ENCODE peak calls at places on chromosomes 1 and 21, in eight cellular contexts. One of them, this sample, is unnamed. For H3K4me1 and H3K27me3, the result is how much of the 10 kb centered on the place peaks cover.

GRCh38 chr1:151540982-151541377 is 871 bp downstream of the TUFT1 start:
- DNase-seq in psoas muscle: peak
- DNase-seq in heart left ventricle: no peak
- DNase-seq in effector memory CD4-positive, alpha-beta T cell: no peak
- DNase-seq in CD8-positive, alpha-beta memory T cell: no peak
- DNase-seq in GM23248: no peak
- DNase-seq in adrenal gland: peak
- DNase-seq in neural progenitor cell: peak
- DNase-seq in this sample: no peak

GRCh38 chr1:197615693-197616011 is 159.6 kb downstream of the DENND1B start:
- DNase-seq in psoas muscle: no peak
- DNase-seq in heart left ventricle: no peak
- DNase-seq in effector memory CD4-positive, alpha-beta T cell: no peak
- DNase-seq in CD8-positive, alpha-beta memory T cell: no peak
- DNase-seq in GM23248: no peak
- DNase-seq in adrenal gland: no peak
- DNase-seq in neural progenitor cell: no peak
- DNase-seq in this sample: no peak

GRCh38 chr1:220219865-220220698 is 52.2 kb downstream of the RAB3GAP2 start:
- DNase-seq in psoas muscle: no peak
- DNase-seq in heart left ventricle: no peak
- DNase-seq in effector memory CD4-positive, alpha-beta T cell: no peak
- DNase-seq in CD8-positive, alpha-beta memory T cell: no peak
- DNase-seq in GM23248: no peak
- DNase-seq in adrenal gland: no peak
- DNase-seq in neural progenitor cell: no peak
- DNase-seq in this sample: no peak

GRCh38 chr1:236394016-236394481 is at the start of gene EDARADD:
- DNase-seq in psoas muscle: no peak
- DNase-seq in heart left ventricle: no peak
- DNase-seq in effector memory CD4-positive, alpha-beta T cell: no peak
- DNase-seq in CD8-positive, alpha-beta memory T cell: no peak
- DNase-seq in GM23248: peak
- DNase-seq in adrenal gland: no peak
- DNase-seq in neural progenitor cell: no peak
- DNase-seq in this sample: no peak

GRCh38 chr1:201327687-201328240 is 44.5 kb downstream of the PKP1 start:
- DNase-seq in psoas muscle: no peak
- DNase-seq in heart left ventricle: no peak
- DNase-seq in effector memory CD4-positive, alpha-beta T cell: no peak
- DNase-seq in CD8-positive, alpha-beta memory T cell: no peak
- DNase-seq in GM23248: no peak
- DNase-seq in adrenal gland: no peak
- DNase-seq in neural progenitor cell: no peak
- DNase-seq in this sample: no peak

GRCh38 chr1:33435096-33435820 is 4.4 kb upstream of the PHC2 start:
- DNase-seq in psoas muscle: no peak
- DNase-seq in heart left ventricle: no peak
- DNase-seq in effector memory CD4-positive, alpha-beta T cell: no peak
- DNase-seq in CD8-positive, alpha-beta memory T cell: no peak
- DNase-seq in GM23248: peak
- DNase-seq in adrenal gland: peak
- DNase-seq in neural progenitor cell: no peak
- DNase-seq in this sample: no peak

GRCh38 chr21:15084668-15085067 is 19.9 kb upstream of the NRIP1 start:
- DNase-seq in psoas muscle: no peak
- DNase-seq in heart left ventricle: no peak
- DNase-seq in effector memory CD4-positive, alpha-beta T cell: no peak
- DNase-seq in CD8-positive, alpha-beta memory T cell: no peak
- DNase-seq in GM23248: no peak
- DNase-seq in adrenal gland: no peak
- DNase-seq in neural progenitor cell: no peak
- DNase-seq in this sample: no peak

GRCh38 chr21:17402885-17403477 is 109.9 kb upstream of the CXADR start:
- DNase-seq in psoas muscle: no peak
- DNase-seq in heart left ventricle: no peak
- DNase-seq in effector memory CD4-positive, alpha-beta T cell: no peak
- DNase-seq in CD8-positive, alpha-beta memory T cell: no peak
- DNase-seq in GM23248: peak
- DNase-seq in adrenal gland: no peak
- DNase-seq in neural progenitor cell: no peak
- DNase-seq in this sample: no peak

GRCh38 chr1:89361681-89362080 is 2.2 kb upstream of the GBP6 start:
- DNase-seq in psoas muscle: no peak
- DNase-seq in heart left ventricle: no peak
- DNase-seq in effector memory CD4-positive, alpha-beta T cell: no peak
- DNase-seq in CD8-positive, alpha-beta memory T cell: no peak
- DNase-seq in GM23248: no peak
- DNase-seq in adrenal gland: no peak
- DNase-seq in neural progenitor cell: no peak
- DNase-seq in this sample: no peak

GRCh38 chr1:152111515-152111968 is 3.7 kb downstream of the TCHH start:
- DNase-seq in psoas muscle: no peak
- DNase-seq in heart left ventricle: no peak
- DNase-seq in effector memory CD4-positive, alpha-beta T cell: no peak
- DNase-seq in CD8-positive, alpha-beta memory T cell: no peak
- DNase-seq in GM23248: peak
- DNase-seq in adrenal gland: no peak
- DNase-seq in neural progenitor cell: peak
- DNase-seq in this sample: no peak

GRCh38 chr1:167447521-167448136 is 70.7 kb downstream of the CD247 start:
- DNase-seq in psoas muscle: no peak
- DNase-seq in heart left ventricle: no peak
- DNase-seq in effector memory CD4-positive, alpha-beta T cell: peak
- DNase-seq in CD8-positive, alpha-beta memory T cell: peak
- DNase-seq in GM23248: no peak
- DNase-seq in adrenal gland: no peak
- DNase-seq in neural progenitor cell: no peak
- DNase-seq in this sample: no peak

GRCh38 chr1:61141288-61142044 is 59.1 kb downstream of the NFIA start:
- DNase-seq in psoas muscle: no peak
- DNase-seq in heart left ventricle: no peak
- DNase-seq in effector memory CD4-positive, alpha-beta T cell: no peak
- DNase-seq in CD8-positive, alpha-beta memory T cell: no peak
- DNase-seq in GM23248: peak
- DNase-seq in adrenal gland: no peak
- DNase-seq in neural progenitor cell: no peak
- DNase-seq in this sample: no peak

GRCh38 chr1:84298336-84298687 is 3.2 kb upstream of the SAMD13 start:
- DNase-seq in psoas muscle: peak
- DNase-seq in heart left ventricle: peak
- DNase-seq in effector memory CD4-positive, alpha-beta T cell: no peak
- DNase-seq in CD8-positive, alpha-beta memory T cell: no peak
- DNase-seq in GM23248: peak
- DNase-seq in adrenal gland: peak
- DNase-seq in neural progenitor cell: peak
- DNase-seq in this sample: peak

GRCh38 chr1:219439376-219439775 is 173.5 kb downstream of the ZC3H11B start:
- DNase-seq in psoas muscle: no peak
- DNase-seq in heart left ventricle: no peak
- DNase-seq in effector memory CD4-positive, alpha-beta T cell: no peak
- DNase-seq in CD8-positive, alpha-beta memory T cell: no peak
- DNase-seq in GM23248: no peak
- DNase-seq in adrenal gland: no peak
- DNase-seq in neural progenitor cell: no peak
- DNase-seq in this sample: no peak

GRCh38 chr1:169078163-169078883 is 28.2 kb upstream of the ATP1B1 start:
- DNase-seq in psoas muscle: no peak
- DNase-seq in heart left ventricle: no peak
- DNase-seq in effector memory CD4-positive, alpha-beta T cell: no peak
- DNase-seq in CD8-positive, alpha-beta memory T cell: no peak
- DNase-seq in GM23248: no peak
- DNase-seq in adrenal gland: no peak
- DNase-seq in neural progenitor cell: no peak
- DNase-seq in this sample: no peak

GRCh38 chr1:26064591-26064990 is 2.8 kb downstream of the TRIM63 start:
- DNase-seq in psoas muscle: no peak
- DNase-seq in heart left ventricle: no peak
- DNase-seq in effector memory CD4-positive, alpha-beta T cell: no peak
- DNase-seq in CD8-positive, alpha-beta memory T cell: no peak
- DNase-seq in GM23248: no peak
- DNase-seq in adrenal gland: no peak
- DNase-seq in neural progenitor cell: no peak
- DNase-seq in this sample: no peak

GRCh38 chr1:26057189-26057588 is 10.2 kb downstream of the TRIM63 start:
- DNase-seq in psoas muscle: no peak
- DNase-seq in heart left ventricle: no peak
- DNase-seq in effector memory CD4-positive, alpha-beta T cell: no peak
- DNase-seq in CD8-positive, alpha-beta memory T cell: no peak
- DNase-seq in GM23248: no peak
- DNase-seq in adrenal gland: no peak
- DNase-seq in neural progenitor cell: no peak
- DNase-seq in this sample: no peak

GRCh38 chr1:26058052-26058595 is 9.3 kb downstream of the TRIM63 start:
- DNase-seq in psoas muscle: no peak
- DNase-seq in heart left ventricle: no peak
- DNase-seq in effector memory CD4-positive, alpha-beta T cell: no peak
- DNase-seq in CD8-positive, alpha-beta memory T cell: no peak
- DNase-seq in GM23248: no peak
- DNase-seq in adrenal gland: no peak
- DNase-seq in neural progenitor cell: no peak
- DNase-seq in this sample: no peak

GRCh38 chr1:26059906-26060305 is 7.5 kb downstream of the TRIM63 start:
- DNase-seq in psoas muscle: no peak
- DNase-seq in heart left ventricle: no peak
- DNase-seq in effector memory CD4-positive, alpha-beta T cell: no peak
- DNase-seq in CD8-positive, alpha-beta memory T cell: no peak
- DNase-seq in GM23248: no peak
- DNase-seq in adrenal gland: no peak
- DNase-seq in neural progenitor cell: no peak
- DNase-seq in this sample: no peak

DNA sequence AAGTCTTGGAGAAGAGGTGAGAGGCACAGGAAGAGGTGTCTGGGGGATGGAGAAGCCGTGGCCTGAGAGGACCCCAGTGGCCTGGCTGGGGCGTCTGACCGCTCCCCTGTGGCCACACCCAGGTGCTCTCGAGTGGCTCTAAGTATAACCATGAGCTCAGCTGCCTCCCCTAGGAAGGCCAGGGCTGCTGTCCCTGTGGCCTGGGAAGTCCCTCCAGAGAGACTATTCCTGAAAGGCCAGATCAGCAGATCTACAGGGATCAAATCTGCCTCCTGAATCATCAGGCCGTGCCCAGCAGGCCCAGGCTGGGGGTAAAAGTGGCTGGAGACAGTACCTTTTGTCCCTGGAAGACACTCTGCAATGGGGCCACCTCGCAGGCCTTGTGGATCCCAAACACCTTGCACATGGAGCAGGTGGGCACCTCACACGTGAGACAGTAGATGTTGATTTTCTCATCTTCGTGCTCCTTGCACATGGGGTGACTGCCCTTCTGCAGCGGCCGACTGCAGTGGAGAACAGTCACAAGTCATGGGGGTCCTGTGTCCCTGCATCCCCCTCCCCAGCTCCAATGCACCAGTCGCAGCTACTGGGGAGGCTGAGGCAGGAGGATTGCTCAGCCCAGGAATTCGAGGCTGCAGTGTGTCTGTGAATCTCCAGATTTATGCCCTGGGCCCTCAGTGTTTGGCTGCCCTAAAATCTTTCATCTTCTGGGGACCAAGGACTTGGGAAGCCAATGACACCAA is 6.4 kb downstream of the TRIM63 start:
- DNase-seq in psoas muscle: no peak
- DNase-seq in heart left ventricle: peak
- DNase-seq in effector memory CD4-positive, alpha-beta T cell: no peak
- DNase-seq in CD8-positive, alpha-beta memory T cell: no peak
- DNase-seq in GM23248: no peak
- DNase-seq in adrenal gland: no peak
- DNase-seq in neural progenitor cell: no peak
- DNase-seq in this sample: no peak
- H3K4me3 ChIP-seq in psoas muscle: peak
- H3K4me3 ChIP-seq in heart left ventricle: no peak
- H3K4me3 ChIP-seq in effector memory CD4-positive, alpha-beta T cell: no peak
- H3K4me3 ChIP-seq in CD8-positive, alpha-beta memory T cell: no peak
- H3K4me3 ChIP-seq in GM23248: no peak
- H3K4me3 ChIP-seq in adrenal gland: no peak
- H3K4me3 ChIP-seq in neural progenitor cell: no peak
- H3K4me3 ChIP-seq in this sample: peak

GRCh38 chr1:36951761-36952160 is 82.6 kb downstream of the GRIK3 start:
- DNase-seq in psoas muscle: no peak
- DNase-seq in heart left ventricle: no peak
- DNase-seq in effector memory CD4-positive, alpha-beta T cell: no peak
- DNase-seq in CD8-positive, alpha-beta memory T cell: no peak
- DNase-seq in GM23248: no peak
- DNase-seq in adrenal gland: no peak
- DNase-seq in neural progenitor cell: no peak
- DNase-seq in this sample: no peak
- H3K4me1 ChIP-seq in psoas muscle: under half
- H3K4me1 ChIP-seq in heart left ventricle: under half
- H3K4me1 ChIP-seq in effector memory CD4-positive, alpha-beta T cell: under half
- H3K4me1 ChIP-seq in CD8-positive, alpha-beta memory T cell: under half
- H3K4me1 ChIP-seq in GM23248: under half
- H3K4me1 ChIP-seq in adrenal gland: under half
- H3K4me1 ChIP-seq in neural progenitor cell: under half
- H3K4me1 ChIP-seq in this sample: under half

GRCh38 chr1:179744401-179745130 is 1.5 kb downstream of the FAM163A start:
- DNase-seq in psoas muscle: no peak
- DNase-seq in heart left ventricle: no peak
- DNase-seq in effector memory CD4-positive, alpha-beta T cell: no peak
- DNase-seq in CD8-positive, alpha-beta memory T cell: no peak
- DNase-seq in GM23248: no peak
- DNase-seq in adrenal gland: no peak
- DNase-seq in neural progenitor cell: peak
- DNase-seq in this sample: no peak
- H3K27me3 ChIP-seq in psoas muscle: under half
- H3K27me3 ChIP-seq in heart left ventricle: under half
- H3K27me3 ChIP-seq in effector memory CD4-positive, alpha-beta T cell: under half
- H3K27me3 ChIP-seq in CD8-positive, alpha-beta memory T cell: under half
- H3K27me3 ChIP-seq in GM23248: half or more
- H3K27me3 ChIP-seq in adrenal gland: under half
- H3K27me3 ChIP-seq in neural progenitor cell: half or more
- H3K27me3 ChIP-seq in this sample: half or more

GRCh38 chr1:13892671-13893325 is 192.8 kb downstream of the PRDM2 start:
- DNase-seq in psoas muscle: peak
- DNase-seq in heart left ventricle: no peak
- DNase-seq in effector memory CD4-positive, alpha-beta T cell: no peak
- DNase-seq in CD8-positive, alpha-beta memory T cell: no peak
- DNase-seq in GM23248: peak
- DNase-seq in adrenal gland: no peak
- DNase-seq in neural progenitor cell: peak
- DNase-seq in this sample: no peak

GRCh38 chr1:13892141-13892670 is 192.2 kb downstream of the PRDM2 start:
- DNase-seq in psoas muscle: no peak
- DNase-seq in heart left ventricle: no peak
- DNase-seq in effector memory CD4-positive, alpha-beta T cell: no peak
- DNase-seq in CD8-positive, alpha-beta memory T cell: no peak
- DNase-seq in GM23248: no peak
- DNase-seq in adrenal gland: no peak
- DNase-seq in neural progenitor cell: peak
- DNase-seq in this sample: no peak

GRCh38 chr1:13890766-13891165 is 190.8 kb downstream of the PRDM2 start:
- DNase-seq in psoas muscle: no peak
- DNase-seq in heart left ventricle: no peak
- DNase-seq in effector memory CD4-positive, alpha-beta T cell: no peak
- DNase-seq in CD8-positive, alpha-beta memory T cell: no peak
- DNase-seq in GM23248: no peak
- DNase-seq in adrenal gland: no peak
- DNase-seq in neural progenitor cell: no peak
- DNase-seq in this sample: no peak

GRCh38 chr1:13896932-13897331 is 196.9 kb downstream of the PRDM2 start:
- DNase-seq in psoas muscle: no peak
- DNase-seq in heart left ventricle: no peak
- DNase-seq in effector memory CD4-positive, alpha-beta T cell: no peak
- DNase-seq in CD8-positive, alpha-beta memory T cell: no peak
- DNase-seq in GM23248: no peak
- DNase-seq in adrenal gland: no peak
- DNase-seq in neural progenitor cell: no peak
- DNase-seq in this sample: no peak

GRCh38 chr1:13893456-13893855 is 193.5 kb downstream of the PRDM2 start:
- DNase-seq in psoas muscle: no peak
- DNase-seq in heart left ventricle: no peak
- DNase-seq in effector memory CD4-positive, alpha-beta T cell: no peak
- DNase-seq in CD8-positive, alpha-beta memory T cell: no peak
- DNase-seq in GM23248: no peak
- DNase-seq in adrenal gland: no peak
- DNase-seq in neural progenitor cell: no peak
- DNase-seq in this sample: no peak
- H3K4me3 ChIP-seq in psoas muscle: peak
- H3K4me3 ChIP-seq in heart left ventricle: peak
- H3K4me3 ChIP-seq in effector memory CD4-positive, alpha-beta T cell: no peak
- H3K4me3 ChIP-seq in CD8-positive, alpha-beta memory T cell: no peak
- H3K4me3 ChIP-seq in GM23248: peak
- H3K4me3 ChIP-seq in adrenal gland: no peak
- H3K4me3 ChIP-seq in neural progenitor cell: peak
- H3K4me3 ChIP-seq in this sample: peak